ENCODE peak calls at places on chromosomes 12 and 14, in six cellular contexts. One of them, this sample, is unnamed.

GRCh38 chr14:69685217-69685616 is 73.8 kb downstream of the SUSD6 start:
- DNase-seq in OCI-M1: no peak
- DNase-seq in fibroblast of mammary gland: peak; percentile 37
- DNase-seq in D721Med: no peak
- DNase-seq in caudate nucleus: no peak
- DNase-seq in kidney tubule cell: peak; percentile 93
- DNase-seq in this sample: no peak

GRCh38 chr12:16726879-16727278 is 120.9 kb upstream of the LMO3 start:
- DNase-seq in D721Med: no peak
- DNase-seq in caudate nucleus: no peak
- DNase-seq in fibroblast of mammary gland: peak; percentile 1
- DNase-seq in kidney tubule cell: peak; percentile 40
- DNase-seq in OCI-M1: no peak
- DNase-seq in this sample: no peak

GRCh38 chr14:23169622-23170021 is 13.8 kb downstream of the SLC7A8 start:
- DNase-seq in caudate nucleus: no peak
- DNase-seq in fibroblast of mammary gland: no peak
- DNase-seq in kidney tubule cell: no peak
- DNase-seq in D721Med: no peak
- DNase-seq in OCI-M1: no peak
- DNase-seq in this sample: no peak

GRCh38 chr14:63286071-63286470 is 32.7 kb downstream of the GPHB5 start:
- DNase-seq in D721Med: no peak
- DNase-seq in kidney tubule cell: no peak
- DNase-seq in OCI-M1: no peak
- DNase-seq in caudate nucleus: no peak
- DNase-seq in fibroblast of mammary gland: no peak
- DNase-seq in this sample: no peak

GRCh38 chr12:94488449-94488848 is 28.8 kb upstream of the CEP83 start:
- DNase-seq in OCI-M1: peak; percentile 17
- DNase-seq in fibroblast of mammary gland: no peak
- DNase-seq in kidney tubule cell: no peak
- DNase-seq in D721Med: no peak
- DNase-seq in caudate nucleus: no peak
- DNase-seq in this sample: no peak

GRCh38 chr14:93219103-93219726 is 12.2 kb downstream of the UBR7 start:
- DNase-seq in caudate nucleus: no peak
- DNase-seq in D721Med: peak; percentile 50
- DNase-seq in fibroblast of mammary gland: peak; percentile 72
- DNase-seq in kidney tubule cell: peak; percentile 67
- DNase-seq in OCI-M1: peak; percentile 62
- DNase-seq in this sample: no peak

GRCh38 chr14:34498684-34499412 is 36.8 kb upstream of the SPTSSA start:
- DNase-seq in OCI-M1: peak; percentile 40
- DNase-seq in D721Med: no peak
- DNase-seq in caudate nucleus: no peak
- DNase-seq in fibroblast of mammary gland: peak; percentile 38
- DNase-seq in kidney tubule cell: peak; percentile 39
- DNase-seq in this sample: no peak

GRCh38 chr12:87756111-87756510 is 273.1 kb downstream of the C12orf50 start:
- DNase-seq in fibroblast of mammary gland: peak; percentile 98
- DNase-seq in OCI-M1: no peak
- DNase-seq in caudate nucleus: no peak
- DNase-seq in kidney tubule cell: peak; percentile 94
- DNase-seq in D721Med: no peak
- DNase-seq in this sample: no peak

GRCh38 chr12:121295746-121296617 is 527 bp downstream of the CAMKK2 start:
- DNase-seq in kidney tubule cell: peak; percentile 35
- DNase-seq in OCI-M1: peak; percentile 60
- DNase-seq in fibroblast of mammary gland: no peak
- DNase-seq in caudate nucleus: no peak
- DNase-seq in D721Med: no peak
- DNase-seq in this sample: no peak

GRCh38 chr12:10537721-10538120 is 32.0 kb downstream of the EIF2S3B start:
- DNase-seq in fibroblast of mammary gland: no peak
- DNase-seq in D721Med: no peak
- DNase-seq in kidney tubule cell: no peak
- DNase-seq in caudate nucleus: no peak
- DNase-seq in OCI-M1: no peak
- DNase-seq in this sample: no peak

GRCh38 chr12:91043408-91043807 is 14.4 kb downstream of the KERA start:
- DNase-seq in kidney tubule cell: no peak
- DNase-seq in D721Med: no peak
- DNase-seq in OCI-M1: no peak
- DNase-seq in fibroblast of mammary gland: no peak
- DNase-seq in caudate nucleus: no peak
- DNase-seq in this sample: peak; percentile 37

This sample was measured in cerebellar nuclear complex.